ENCODE peak calls at places on chromosomes 13 and 19, in five cellular contexts. S, K, V, M and N are unnamed samples.

GRCh38 chr13:76711515-76712182 is 174.6 kb downstream of the KCTD12 start:
- DNase-seq in M (no peak), S (no peak), K (no peak), V (no peak), N (no peak)

GRCh38 chr19:37304884-37305255 is 66.0 kb upstream of the ZNF527 start:
- DNase-seq in V (no peak), S (no peak), M (no peak), K (no peak), N (no peak)

GRCh38 chr13:97329331-97329730 is 104.6 kb upstream of the RAP2A start:
- DNase-seq in M (no peak), V (no peak), S (no peak), K (no peak), N (no peak)

GRCh38 chr13:51608857-51609406 is 24.7 kb downstream of the WDFY2 start:
- DNase-seq in K (no peak), V (no peak), M (no peak), S (no peak), N (no peak)

GRCh38 chr13:71874490-71874889 is 7.5 kb upstream of the DACH1 start:
- DNase-seq in S (no peak), K (no peak), M (no peak), V (no peak), N (no peak)

GRCh38 chr19:4504874-4505569 is 13.3 kb downstream of the PLIN4 start:
- DNase-seq in M (no peak), K (no peak), S (no peak), V (no peak), N (no peak)

GRCh38 chr19:2537544-2537943 is 61.6 kb downstream of the GADD45B start:
- DNase-seq in K (no peak), V (no peak), M (no peak), S (no peak), N (no peak)

GRCh38 chr13:40640845-40641458 is 25.5 kb downstream of the FOXO1 start:
- DNase-seq in M (no peak), K (no peak), S (no peak), V (no peak), N (no peak)

GRCh38 chr13:100506154-100506553 is 82.4 kb downstream of the GGACT start:
- DNase-seq in K (no peak), M (no peak), V (no peak), S (no peak), N (no peak)

GRCh38 chr19:47058621-47059020 is 10.2 kb upstream of the TMEM160 start:
- DNase-seq in K (peak; percentile 38), S (no peak), M (no peak), V (peak; percentile 79), N (no peak)

GRCh38 chr13:22049384-22049783 is 378.5 kb downstream of the FGF9 start:
- DNase-seq in K (no peak), V (no peak), M (no peak), S (no peak), N (no peak)

GRCh38 chr19:44617481-44617880 is 4.1 kb downstream of the IGSF23 start:
- DNase-seq in V (no peak), K (no peak), S (no peak), M (no peak), N (no peak)

GRCh38 chr19:33426621-33427475 is 53.3 kb downstream of the CEBPG start:
- DNase-seq in M (no peak), S (no peak), K (no peak), V (no peak), N (no peak)

GRCh38 chr19:44626067-44626624 is 12.8 kb downstream of the IGSF23 start:
- DNase-seq in K (no peak), V (peak; percentile 89), S (peak; percentile 66), M (no peak), N (no peak)

GRCh38 chr19:41341669-41342490 is 11.8 kb downstream of the TGFB1 start:
- DNase-seq in M (no peak), S (no peak), K (peak; percentile 13), V (no peak), N (no peak)

GRCh38 chr19:1243768-1244692 is 2.5 kb downstream of the ATP5F1D start:
- DNase-seq in S (no peak), K (no peak), V (peak; percentile 81), M (no peak), N (no peak)

GRCh38 chr13:80835902-80836301 is 495.0 kb upstream of the SPRY2 start:
- DNase-seq in V (no peak), S (no peak), M (no peak), K (no peak), N (no peak)

GRCh38 chr19:58033741-58034475 is at the start of gene ZSCAN1:
- DNase-seq in M (no peak), K (no peak), S (no peak), V (no peak), N (peak; percentile 70)

GRCh38 chr13:114230117-114230516 is 4.6 kb upstream of the CDC16 start:
- DNase-seq in K (no peak), S (no peak), M (no peak), V (no peak), N (no peak)

GRCh38 chr19:31402529-31402928 is 53.3 kb upstream of the TSHZ3 start:
- DNase-seq in S (no peak), V (no peak), K (no peak), M (no peak), N (no peak)

GRCh38 chr19:14677464-14677863 is 2.8 kb upstream of the ADGRE3 start:
- DNase-seq in M (no peak), K (no peak), V (no peak), S (no peak), N (no peak)

GRCh38 chr13:107586216-107586615 is 629.1 kb downstream of the LIG4 start:
- DNase-seq in S (no peak), M (no peak), V (no peak), K (no peak), N (no peak)

GRCh38 chr19:51163257-51163656 is 21.2 kb downstream of the SIGLEC7 start:
- DNase-seq in M (no peak), S (no peak), K (no peak), V (no peak), N (no peak)

GRCh38 chr19:1773173-1773572 is 19.9 kb downstream of the ONECUT3 start:
- DNase-seq in S (peak; percentile 83), V (no peak), M (no peak), K (no peak), N (no peak)

GRCh38 chr19:406121-406711 is 2.7 kb downstream of the C2CD4C start:
- DNase-seq in S (no peak), V (no peak), M (no peak), K (no peak), N (no peak)

GRCh38 chr19:38318595-38319142 is 976 bp upstream of the KCNK6 start:
- DNase-seq in K (no peak), V (no peak), S (no peak), M (no peak), N (no peak)

GRCh38 chr13:99123101-99124045 is 77.3 kb upstream of the UBAC2 start:
- DNase-seq in M (no peak), S (no peak), K (no peak), V (no peak), N (no peak)

GRCh38 chr19:10998045-10998533 is 37.3 kb downstream of the SMARCA4 start:
- DNase-seq in M (no peak), S (no peak), V (peak; percentile 81), K (no peak), N (no peak)

GRCh38 chr13:114110091-114110829 is 22.2 kb downstream of the RASA3 start:
- DNase-seq in K (no peak), M (no peak), S (no peak), V (no peak), N (no peak)

GRCh38 chr19:18089726-18090125 is 3.0 kb upstream of the IL12RB1 start:
- DNase-seq in K (no peak), S (no peak), M (no peak), V (no peak), N (no peak)

GRCh38 chr19:18090545-18091216 is 3.9 kb upstream of the IL12RB1 start:
- DNase-seq in M (no peak), V (no peak), S (no peak), K (no peak), N (no peak)

GRCh38 chr19:18083929-18084684 is 2.6 kb downstream of the IL12RB1 start:
- DNase-seq in M (no peak), S (no peak), K (no peak), V (no peak), N (no peak)

GRCh38 chr19:18085702-18086457 is 854 bp downstream of the IL12RB1 start:
- DNase-seq in S (no peak), M (no peak), K (no peak), V (no peak), N (no peak)

DNA sequence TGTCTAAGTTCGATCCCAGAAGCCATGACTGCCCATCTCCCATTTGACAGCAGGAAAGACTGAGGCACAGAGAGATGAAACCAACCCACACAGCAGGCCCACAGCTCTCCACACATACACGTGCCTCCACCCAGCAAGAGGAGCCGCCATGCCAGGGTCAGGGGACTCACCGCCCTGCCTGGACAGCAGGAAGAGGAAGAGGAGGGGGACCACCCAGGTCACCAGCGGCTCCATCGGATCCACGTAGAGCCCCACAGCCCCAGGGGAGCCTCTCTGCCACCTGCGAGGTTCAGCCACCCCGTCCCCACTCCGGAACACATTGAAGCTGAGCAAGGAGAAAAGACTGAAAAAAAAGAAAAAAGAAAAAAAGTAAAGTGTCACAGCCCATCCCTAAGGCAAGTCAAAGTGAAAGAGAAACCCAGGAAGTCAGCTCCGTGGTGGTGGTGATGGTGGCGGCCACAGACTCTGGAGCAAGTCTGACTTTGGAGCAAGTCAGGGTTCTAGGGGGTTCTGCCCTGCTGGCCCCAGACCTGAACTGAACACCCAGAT is at the start of gene IL12RB1:
- DNase-seq in M (peak; percentile 44), V (no peak), S (no peak), K (no peak), N (no peak)
- TF ChIP-seq SRF in M (no peak), V (no peak), S (no peak), K (no peak), N (no peak)

GRCh38 chr13:106172176-106172905 is 363.1 kb downstream of the EFNB2 start:
- DNase-seq in V (no peak), M (no peak), K (no peak), S (no peak), N (no peak)
- TF ChIP-seq SRF in V (no peak), M (no peak), K (no peak), S (no peak), N (no peak)

GRCh38 chr13:68550330-68550729 is 1320.2 kb upstream of the PCDH9 start:
- DNase-seq in V (no peak), M (no peak), S (no peak), K (no peak), N (no peak)
- TF ChIP-seq SRF in V (no peak), M (no peak), S (no peak), K (no peak), N (no peak)

GRCh38 chr19:30228726-30229523 is 143.3 kb upstream of the ZNF536 start:
- DNase-seq in V (no peak), M (no peak), S (no peak), K (no peak), N (peak; percentile 58)
- TF ChIP-seq SRF in V (no peak), M (no peak), S (no peak), K (no peak), N (no peak)